ENCODE peak calls at places on chromosomes 12 and 14, in five cellular contexts. One of them, this sample, is unnamed.

GRCh38 chr12:82651489-82651888 is 35.2 kb upstream of the TMTC2 start:
- DNase-seq in AG10803: no peak
- DNase-seq in cardiac fibroblast: no peak
- DNase-seq in fibroblast of mammary gland: no peak
- DNase-seq in heart left ventricle: no peak
- DNase-seq in this sample: no peak

GRCh38 chr12:6867407-6868210 is at the start of gene TPI1:
- DNase-seq in cardiac fibroblast: peak; percentile 83
- DNase-seq in AG10803: peak; percentile 78
- DNase-seq in fibroblast of mammary gland: peak; percentile 70
- DNase-seq in heart left ventricle: peak; percentile 89
- DNase-seq in this sample: peak; percentile 92

GRCh38 chr12:49866859-49867579 is 24.1 kb upstream of the BCDIN3D start:
- DNase-seq in cardiac fibroblast: peak; percentile 67
- DNase-seq in fibroblast of mammary gland: peak; percentile 50
- DNase-seq in AG10803: peak; percentile 40
- DNase-seq in heart left ventricle: peak; percentile 72
- DNase-seq in this sample: peak; percentile 67

GRCh38 chr12:88448337-88448944 is 131.8 kb downstream of the KITLG start:
- DNase-seq in fibroblast of mammary gland: no peak
- DNase-seq in AG10803: no peak
- DNase-seq in cardiac fibroblast: no peak
- DNase-seq in heart left ventricle: no peak
- DNase-seq in this sample: no peak

GRCh38 chr12:127677537-127678131 is 589.3 kb upstream of the TMEM132C start:
- DNase-seq in cardiac fibroblast: peak; percentile 82
- DNase-seq in AG10803: peak; percentile 83
- DNase-seq in heart left ventricle: peak; percentile 35
- DNase-seq in fibroblast of mammary gland: peak; percentile 76
- DNase-seq in this sample: peak; percentile 71

GRCh38 chr12:109735825-109736551 is 22.4 kb downstream of the FAM222A start:
- DNase-seq in AG10803: no peak
- DNase-seq in cardiac fibroblast: no peak
- DNase-seq in fibroblast of mammary gland: no peak
- DNase-seq in heart left ventricle: peak; percentile 58
- DNase-seq in this sample: no peak

GRCh38 chr12:57623811-57624390 is 9.1 kb downstream of the B4GALNT1 start:
- DNase-seq in fibroblast of mammary gland: no peak
- DNase-seq in AG10803: no peak
- DNase-seq in heart left ventricle: no peak
- DNase-seq in cardiac fibroblast: no peak
- DNase-seq in this sample: no peak

GRCh38 chr12:121668750-121669524 is 517 bp downstream of the MORN3 start:
- DNase-seq in fibroblast of mammary gland: peak; percentile 38
- DNase-seq in cardiac fibroblast: peak; percentile 44
- DNase-seq in AG10803: peak; percentile 23
- DNase-seq in heart left ventricle: no peak
- DNase-seq in this sample: peak; percentile 57

GRCh38 chr14:24095196-24096068 is 1.3 kb downstream of the PCK2 start:
- DNase-seq in heart left ventricle: peak; percentile 68
- DNase-seq in cardiac fibroblast: peak; percentile 46
- DNase-seq in AG10803: peak; percentile 75
- DNase-seq in fibroblast of mammary gland: peak; percentile 36
- DNase-seq in this sample: peak; percentile 96

GRCh38 chr12:42091769-42092168 is 52.9 kb downstream of the GXYLT1 start:
- DNase-seq in cardiac fibroblast: no peak
- DNase-seq in heart left ventricle: no peak
- DNase-seq in fibroblast of mammary gland: peak; percentile 2
- DNase-seq in AG10803: no peak
- DNase-seq in this sample: no peak

GRCh38 chr14:105487449-105487985 is 831 bp downstream of the CRIP1 start:
- DNase-seq in fibroblast of mammary gland: no peak
- DNase-seq in cardiac fibroblast: no peak
- DNase-seq in heart left ventricle: no peak
- DNase-seq in AG10803: no peak
- DNase-seq in this sample: peak; percentile 59

GRCh38 chr12:123132951-123133619 is 17.8 kb downstream of the PITPNM2 start:
- DNase-seq in fibroblast of mammary gland: no peak
- DNase-seq in heart left ventricle: no peak
- DNase-seq in cardiac fibroblast: no peak
- DNase-seq in AG10803: no peak
- DNase-seq in this sample: no peak

GRCh38 chr12:54300732-54301427 is at the start of gene NFE2:
- DNase-seq in AG10803: peak; percentile 62
- DNase-seq in heart left ventricle: peak; percentile 62
- DNase-seq in cardiac fibroblast: peak; percentile 52
- DNase-seq in fibroblast of mammary gland: peak; percentile 63
- DNase-seq in this sample: no peak

GRCh38 chr14:20714593-20715250 is 26.2 kb downstream of the ANG start:
- DNase-seq in cardiac fibroblast: peak; percentile 74
- DNase-seq in heart left ventricle: peak; percentile 73
- DNase-seq in fibroblast of mammary gland: peak; percentile 81
- DNase-seq in AG10803: peak; percentile 54
- DNase-seq in this sample: no peak

GRCh38 chr14:66638688-66639087 is 130.7 kb downstream of the GPHN start:
- DNase-seq in AG10803: peak; percentile 14
- DNase-seq in heart left ventricle: no peak
- DNase-seq in fibroblast of mammary gland: peak; percentile 72
- DNase-seq in cardiac fibroblast: peak; percentile 71
- DNase-seq in this sample: no peak

GRCh38 chr12:78293039-78293686 is 462.5 kb downstream of the NAV3 start:
- DNase-seq in cardiac fibroblast: peak; percentile 67
- DNase-seq in heart left ventricle: no peak
- DNase-seq in AG10803: peak; percentile 41
- DNase-seq in fibroblast of mammary gland: peak; percentile 79
- DNase-seq in this sample: no peak

GRCh38 chr12:44246481-44247105 is 410.7 kb downstream of the TMEM117 start:
- DNase-seq in cardiac fibroblast: no peak
- DNase-seq in heart left ventricle: no peak
- DNase-seq in fibroblast of mammary gland: peak; percentile 1
- DNase-seq in AG10803: peak; percentile 23
- DNase-seq in this sample: no peak

GRCh38 chr12:15322164-15323054 is at the start of gene PTPRO:
- DNase-seq in cardiac fibroblast: peak; percentile 14
- DNase-seq in fibroblast of mammary gland: peak; percentile 8
- DNase-seq in heart left ventricle: no peak
- DNase-seq in AG10803: no peak
- DNase-seq in this sample: no peak
- H3K4me3 ChIP-seq in cardiac fibroblast: peak within 1 kb of the TSS; percentile 45
- H3K4me3 ChIP-seq in fibroblast of mammary gland: peak within 1 kb of the TSS; percentile 44
- H3K4me3 ChIP-seq in heart left ventricle: peak within 1 kb of the TSS; percentile 20
- H3K4me3 ChIP-seq in AG10803: peak within 1 kb of the TSS; percentile 19
- H3K4me3 ChIP-seq in this sample: no peak within 1 kb of the TSS

GRCh38 chr12:108097160-108097911 is 31.8 kb upstream of the WSCD2 start:
- DNase-seq in cardiac fibroblast: no peak
- DNase-seq in fibroblast of mammary gland: no peak
- DNase-seq in AG10803: no peak
- DNase-seq in heart left ventricle: no peak
- DNase-seq in this sample: no peak

GRCh38 chr12:108098374-108098773 is 30.7 kb upstream of the WSCD2 start:
- DNase-seq in fibroblast of mammary gland: no peak
- DNase-seq in cardiac fibroblast: no peak
- DNase-seq in heart left ventricle: no peak
- DNase-seq in AG10803: no peak
- DNase-seq in this sample: no peak

GRCh38 chr12:108099778-108100177 is 29.3 kb upstream of the WSCD2 start:
- DNase-seq in cardiac fibroblast: no peak
- DNase-seq in heart left ventricle: no peak
- DNase-seq in fibroblast of mammary gland: no peak
- DNase-seq in AG10803: no peak
- DNase-seq in this sample: no peak

GRCh38 chr12:108101605-108102175 is 27.4 kb upstream of the WSCD2 start:
- DNase-seq in cardiac fibroblast: no peak
- DNase-seq in AG10803: no peak
- DNase-seq in heart left ventricle: no peak
- DNase-seq in fibroblast of mammary gland: no peak
- DNase-seq in this sample: peak; percentile 16

GRCh38 chr12:108099085-108099484 is 30.0 kb upstream of the WSCD2 start:
- DNase-seq in heart left ventricle: no peak
- DNase-seq in cardiac fibroblast: no peak
- DNase-seq in fibroblast of mammary gland: no peak
- DNase-seq in AG10803: no peak
- DNase-seq in this sample: peak; percentile 19
- TF ChIP-seq CTCF in heart left ventricle: peak; percentile 41
- TF ChIP-seq CTCF in cardiac fibroblast: no peak
- TF ChIP-seq CTCF in fibroblast of mammary gland: no peak
- TF ChIP-seq CTCF in AG10803: peak; percentile 37
- TF ChIP-seq CTCF in this sample: peak; percentile 36

GRCh38 chr14:103687712-103688111 is 27.5 kb downstream of the XRCC3 start:
- DNase-seq in AG10803: no peak
- DNase-seq in fibroblast of mammary gland: no peak
- DNase-seq in heart left ventricle: no peak
- DNase-seq in cardiac fibroblast: no peak
- DNase-seq in this sample: no peak
- H3K4me3 ChIP-seq in AG10803: no peak overlapping the region
- H3K4me3 ChIP-seq in fibroblast of mammary gland: no peak overlapping the region
- H3K4me3 ChIP-seq in heart left ventricle: no peak overlapping the region
- H3K4me3 ChIP-seq in cardiac fibroblast: no peak overlapping the region
- H3K4me3 ChIP-seq in this sample: no peak overlapping the region

GRCh38 chr14:51244591-51244990 is 4.5 kb downstream of the TMX1 start:
- DNase-seq in AG10803: no peak
- DNase-seq in fibroblast of mammary gland: no peak
- DNase-seq in heart left ventricle: no peak
- DNase-seq in cardiac fibroblast: no peak
- DNase-seq in this sample: no peak

GRCh38 chr14:51246032-51246431 is 6.0 kb downstream of the TMX1 start:
- DNase-seq in AG10803: no peak
- DNase-seq in cardiac fibroblast: no peak
- DNase-seq in heart left ventricle: no peak
- DNase-seq in fibroblast of mammary gland: no peak
- DNase-seq in this sample: no peak

GRCh38 chr14:51239813-51240803 is at the start of gene TMX1:
- DNase-seq in heart left ventricle: peak; percentile 98
- DNase-seq in cardiac fibroblast: peak; percentile 99
- DNase-seq in fibroblast of mammary gland: peak; percentile 99
- DNase-seq in AG10803: peak; percentile 98
- DNase-seq in this sample: peak; percentile 98

GRCh38 chr14:51240804-51241380 is 845 bp downstream of the TMX1 start:
- DNase-seq in fibroblast of mammary gland: no peak
- DNase-seq in cardiac fibroblast: no peak
- DNase-seq in heart left ventricle: no peak
- DNase-seq in AG10803: no peak
- DNase-seq in this sample: no peak

DNA sequence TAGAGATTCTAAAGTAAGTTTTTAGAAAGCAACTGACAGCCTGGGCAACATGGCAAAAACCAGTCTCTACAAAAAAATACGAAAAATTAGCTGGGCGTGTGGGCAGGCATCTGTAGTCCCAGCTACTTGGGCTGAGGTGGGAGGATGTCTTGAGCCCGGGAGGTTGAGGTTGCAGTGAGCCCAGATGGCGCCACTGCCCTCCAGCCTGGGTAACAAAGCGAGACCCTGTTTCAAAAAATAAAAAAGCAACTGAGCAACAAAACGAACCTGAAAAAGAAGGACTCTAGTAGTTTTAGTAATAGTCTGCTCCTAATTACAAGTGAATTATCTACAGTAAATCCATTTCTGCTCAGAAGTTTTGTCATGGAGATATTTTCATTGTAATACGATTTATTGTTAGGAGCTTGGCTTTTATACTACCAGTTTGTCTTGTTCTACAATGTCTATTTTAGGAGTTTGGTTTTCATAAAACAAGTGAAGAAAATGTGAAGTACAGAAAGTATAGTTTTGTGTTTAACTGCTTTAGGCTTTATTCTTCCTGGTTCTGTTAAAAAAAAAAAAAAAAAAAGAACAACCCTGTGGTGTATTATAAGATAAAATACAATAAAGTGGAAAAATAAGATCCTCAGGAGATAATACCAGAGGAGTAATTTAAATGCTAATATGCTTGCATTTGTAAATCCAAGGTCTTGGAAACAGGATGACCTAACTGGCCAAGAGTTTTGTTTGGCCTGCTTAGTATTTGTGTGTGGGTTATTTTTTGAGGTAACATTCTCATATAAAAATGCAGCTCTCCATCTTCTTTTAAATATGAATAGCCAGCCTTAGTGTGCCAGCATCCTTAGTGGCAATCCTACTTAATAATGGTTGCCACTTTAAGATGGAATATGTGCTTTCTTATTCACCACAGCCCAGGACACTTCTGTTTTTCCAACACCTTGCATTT is 2.8 kb downstream of the TMX1 start:
- DNase-seq in fibroblast of mammary gland: peak; percentile 6
- DNase-seq in AG10803: no peak
- DNase-seq in cardiac fibroblast: no peak
- DNase-seq in heart left ventricle: no peak
- DNase-seq in this sample: peak; percentile 37
- TF ChIP-seq CTCF in fibroblast of mammary gland: no peak
- TF ChIP-seq CTCF in AG10803: no peak
- TF ChIP-seq CTCF in cardiac fibroblast: no peak
- TF ChIP-seq CTCF in heart left ventricle: no peak
- TF ChIP-seq CTCF in this sample: no peak

GRCh38 chr12:106015646-106016045 is 123.1 kb downstream of the NUAK1 start:
- DNase-seq in cardiac fibroblast: no peak
- DNase-seq in heart left ventricle: no peak
- DNase-seq in fibroblast of mammary gland: no peak
- DNase-seq in AG10803: no peak
- DNase-seq in this sample: no peak
- H3K4me3 ChIP-seq in cardiac fibroblast: no peak overlapping the region
- H3K4me3 ChIP-seq in heart left ventricle: no peak overlapping the region
- H3K4me3 ChIP-seq in fibroblast of mammary gland: no peak overlapping the region
- H3K4me3 ChIP-seq in AG10803: no peak overlapping the region
- H3K4me3 ChIP-seq in this sample: no peak overlapping the region

GRCh38 chr12:4269279-4269991 is 4.1 kb upstream of the CCND2 start:
- DNase-seq in cardiac fibroblast: peak; percentile 61
- DNase-seq in heart left ventricle: peak; percentile 91
- DNase-seq in fibroblast of mammary gland: peak; percentile 50
- DNase-seq in AG10803: no peak
- DNase-seq in this sample: peak; percentile 82
- TF ChIP-seq CTCF in cardiac fibroblast: no peak
- TF ChIP-seq CTCF in heart left ventricle: peak; percentile 44
- TF ChIP-seq CTCF in fibroblast of mammary gland: no peak
- TF ChIP-seq CTCF in AG10803: no peak
- TF ChIP-seq CTCF in this sample: peak; percentile 27

DNA sequence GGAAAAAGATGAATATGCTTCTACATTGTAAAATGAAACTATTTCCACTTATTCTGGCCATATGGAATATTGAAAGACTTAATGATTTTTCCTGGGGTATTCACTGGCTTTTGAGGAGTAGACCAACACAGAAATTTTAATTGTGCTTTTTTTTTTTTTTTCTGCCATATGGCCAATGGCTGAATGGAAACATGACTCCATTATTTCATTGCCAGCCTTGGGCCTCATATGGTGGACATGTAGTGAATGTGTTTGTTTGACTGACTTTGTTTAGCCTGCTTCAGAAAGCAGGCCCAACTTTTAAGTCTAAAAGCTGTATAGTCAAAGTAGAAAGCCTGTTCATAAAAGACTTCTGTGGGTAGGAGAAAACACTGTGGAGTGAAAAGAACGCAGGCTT is 2.4 kb downstream of the GNG2 start:
- DNase-seq in AG10803: no peak
- DNase-seq in cardiac fibroblast: no peak
- DNase-seq in heart left ventricle: no peak
- DNase-seq in fibroblast of mammary gland: no peak
- DNase-seq in this sample: no peak
- H3K4me3 ChIP-seq in AG10803: peak overlapping the region; percentile 70
- H3K4me3 ChIP-seq in cardiac fibroblast: peak overlapping the region; percentile 68
- H3K4me3 ChIP-seq in heart left ventricle: no peak overlapping the region
- H3K4me3 ChIP-seq in fibroblast of mammary gland: no peak overlapping the region
- H3K4me3 ChIP-seq in this sample: peak overlapping the region; percentile 86